ENCODE peak calls at places on chromosomes 12 and 14, in ten cellular contexts. W, P, N, O, Y, C, B, T, E and H are unnamed samples.

GRCh38 chr14:75279153-75279738 is 618 bp downstream of the FOS start:
- DNase-seq in W (peak; percentile 72), P (peak; percentile 42), N (no peak), O (peak; percentile 38), Y (peak; percentile 56), C (peak; percentile 47), B (peak; percentile 82), T (peak; percentile 94), E (peak; percentile 45), H (peak; percentile 14)

GRCh38 chr12:76144253-76144564 is 59.7 kb upstream of the NAP1L1 start:
- DNase-seq in W (peak; percentile 45), P (no peak), N (peak; percentile 42), O (no peak), Y (no peak), C (peak; percentile 11), B (peak; percentile 14), T (no peak), E (no peak), H (peak; percentile 38)

GRCh38 chr14:59123975-59124374 is 64.5 kb upstream of the DAAM1 start:
- DNase-seq in W (no peak), P (no peak), N (peak; percentile 25), O (no peak), Y (no peak), C (peak; percentile 21), B (no peak), T (no peak), E (no peak), H (peak; percentile 55)

GRCh38 chr14:68367444-68368014 is 425.3 kb downstream of the ZFP36L1 start:
- DNase-seq in W (no peak), P (no peak), N (no peak), O (no peak), Y (no peak), C (no peak), B (no peak), T (no peak), E (no peak), H (no peak)

GRCh38 chr12:89862511-89863331 is 154.1 kb upstream of the ATP2B1 start:
- DNase-seq in W (peak; percentile 68), P (no peak), N (no peak), O (no peak), Y (peak; percentile 5), C (no peak), B (no peak), T (no peak), E (no peak), H (no peak)

GRCh38 chr12:132861558-132861957 is 25.8 kb downstream of the CHFR start:
- DNase-seq in W (no peak), P (no peak), N (no peak), O (no peak), Y (no peak), C (no peak), B (no peak), T (no peak), E (no peak), H (no peak)

GRCh38 chr12:79988368-79988767 is 53.5 kb upstream of the PPP1R12A start:
- DNase-seq in W (no peak), P (no peak), N (peak; percentile 21), O (no peak), Y (no peak), C (no peak), B (no peak), T (no peak), E (no peak), H (no peak)

GRCh38 chr12:108833355-108833733 is 24.0 kb downstream of the SSH1 start:
- DNase-seq in W (no peak), P (peak; percentile 73), N (peak; percentile 84), O (no peak), Y (no peak), C (peak; percentile 79), B (no peak), T (no peak), E (peak; percentile 81), H (peak; percentile 62)